ENCODE peak calls at places on chromosomes 5 and 9, in eight cellular contexts. F is neural progenitor cell, J is mammary epithelial cell, N is endothelial cell of umbilical vein, H is fibroblast of lung, C is hepatocyte, T is GM23248, L is K562. E is an unnamed sample.

GRCh38 chr5:4370218-4370617 is 769.9 kb upstream of the ADAMTS16 start:
- DNase-seq in J (peak; percentile 65), F (no peak), H (no peak), N (no peak), L (no peak), T (no peak), C (no peak), E (no peak)

GRCh38 chr9:132243156-132244074 is 81.6 kb downstream of the NTNG2 start:
- DNase-seq in H (no peak), C (no peak), F (no peak), T (peak; percentile 47), N (no peak), L (no peak), J (no peak), E (peak; percentile 40)

GRCh38 chr5:168334161-168335094 is 43.0 kb downstream of the WWC1 start:
- DNase-seq in F (peak; percentile 88), J (no peak), T (peak; percentile 41), L (no peak), N (no peak), H (peak; percentile 84), C (peak; percentile 73), E (peak; percentile 97)

GRCh38 chr5:179328291-179328690 is 17.0 kb downstream of the ADAMTS2 start:
- DNase-seq in J (no peak), T (no peak), F (no peak), N (no peak), C (no peak), L (no peak), H (no peak), E (no peak)

GRCh38 chr5:136528481-136528880 is 163.1 kb upstream of the TRPC7 start:
- DNase-seq in H (no peak), T (no peak), C (no peak), N (no peak), L (no peak), J (no peak), F (no peak), E (no peak)

GRCh38 chr5:14587143-14587542 is 5.6 kb downstream of the OTULINL start:
- DNase-seq in N (no peak), F (no peak), H (no peak), T (no peak), J (no peak), L (no peak), C (no peak), E (no peak)

GRCh38 chr9:92609142-92609500 is 60.8 kb downstream of the IPPK start:
- DNase-seq in J (no peak), N (no peak), L (no peak), T (peak; percentile 62), C (no peak), H (peak; percentile 39), F (peak; percentile 87), E (peak; percentile 24)

GRCh38 chr5:61471352-61471751 is 139.3 kb downstream of the ZSWIM6 start:
- DNase-seq in J (no peak), F (no peak), N (no peak), L (no peak), H (no peak), T (no peak), C (no peak), E (no peak)

GRCh38 chr5:98772415-98773213 is 849 bp upstream of the RGMB start:
- DNase-seq in L (no peak), N (peak; percentile 22), C (peak; percentile 78), F (peak; percentile 92), H (peak; percentile 89), T (peak; percentile 56), J (peak; percentile 90), E (peak; percentile 93)

GRCh38 chr9:29390859-29391258 is 1817.6 kb upstream of the C9orf72 start:
- DNase-seq in T (no peak), H (no peak), L (no peak), C (no peak), J (no peak), F (no peak), N (no peak), E (no peak)

GRCh38 chr9:90965141-90965910 is 163.7 kb downstream of the SYK start:
- DNase-seq in T (no peak), J (no peak), C (no peak), N (peak; percentile 2), F (no peak), L (no peak), H (no peak), E (peak; percentile 21)

GRCh38 chr9:76576344-76576743 is 117.4 kb downstream of the GCNT1 start:
- DNase-seq in H (peak; percentile 99), J (peak; percentile 66), F (no peak), L (no peak), C (peak; percentile 67), T (peak; percentile 85), N (no peak), E (no peak)

GRCh38 chr5:142981886-142982820 is 212.0 kb downstream of the ARHGAP26 start:
- DNase-seq in C (peak; percentile 63), T (peak; percentile 84), J (peak; percentile 94), H (peak; percentile 96), F (peak; percentile 69), L (no peak), N (peak; percentile 75), E (peak; percentile 49)

GRCh38 chr5:16879650-16880049 is 56.4 kb downstream of the MYO10 start:
- DNase-seq in T (no peak), J (no peak), C (no peak), F (no peak), L (no peak), H (no peak), N (no peak), E (no peak)

GRCh38 chr5:163712011-163712410 is 206.6 kb downstream of the MAT2B start:
- DNase-seq in T (no peak), C (no peak), J (no peak), F (no peak), H (peak; percentile 6), N (no peak), L (no peak), E (no peak)

GRCh38 chr5:10519729-10520128 is 44.1 kb upstream of the ANKRD33B start:
- DNase-seq in C (no peak), H (no peak), J (no peak), L (no peak), T (no peak), N (no peak), F (no peak), E (no peak)

GRCh38 chr9:114638441-114638840 is 19.2 kb downstream of the TEX53 start:
- DNase-seq in F (peak; percentile 33), H (no peak), J (no peak), N (no peak), L (no peak), T (no peak), C (no peak), E (no peak)

GRCh38 chr5:95620030-95620869 is at the start of gene GPR150:
- DNase-seq in N (peak; percentile 39), C (peak; percentile 77), T (peak; percentile 81), H (peak; percentile 50), L (no peak), J (peak; percentile 32), F (peak; percentile 76), E (peak; percentile 66)

GRCh38 chr5:127586371-127586770 is 62.5 kb upstream of the CTXN3 start:
- DNase-seq in C (peak; percentile 42), F (no peak), N (no peak), H (peak; percentile 30), L (no peak), J (no peak), T (no peak), E (no peak)
- H2AFZ ChIP-seq in C (no peak overlapping the region), F (peak overlapping the region; percentile 46), N (no peak overlapping the region), H (no peak overlapping the region), L (no peak overlapping the region), J (no peak overlapping the region), T (no peak overlapping the region), E (peak overlapping the region; percentile 48)

DNA sequence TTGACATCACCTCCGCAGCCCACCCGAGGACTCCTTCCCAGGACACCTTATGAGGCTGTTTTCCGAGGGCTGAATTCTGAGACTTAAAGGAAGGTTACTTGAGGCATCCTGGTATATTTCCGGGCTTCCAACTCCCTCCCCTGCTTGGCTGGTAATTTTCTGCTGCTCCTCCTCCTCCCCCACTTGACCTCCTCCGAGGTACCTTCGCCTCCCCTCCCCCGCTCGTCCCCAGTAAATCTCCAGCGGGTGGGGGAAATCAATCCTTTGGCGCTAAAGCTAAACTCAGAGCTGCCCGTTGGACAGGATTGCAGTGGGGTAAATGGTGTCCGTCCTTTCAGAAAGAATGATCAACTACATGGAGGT is 4.9 kb upstream of the ISL1 start:
- DNase-seq in C (peak; percentile 56), J (no peak), F (peak; percentile 58), N (no peak), L (no peak), T (no peak), H (no peak), E (peak; percentile 84)
- TF ChIP-seq EZH2 in C (peak; percentile 44), J (peak; percentile 57), F (peak; percentile 68), N (no peak), L (no peak), T (no peak), H (no peak), E (no peak)

DNA sequence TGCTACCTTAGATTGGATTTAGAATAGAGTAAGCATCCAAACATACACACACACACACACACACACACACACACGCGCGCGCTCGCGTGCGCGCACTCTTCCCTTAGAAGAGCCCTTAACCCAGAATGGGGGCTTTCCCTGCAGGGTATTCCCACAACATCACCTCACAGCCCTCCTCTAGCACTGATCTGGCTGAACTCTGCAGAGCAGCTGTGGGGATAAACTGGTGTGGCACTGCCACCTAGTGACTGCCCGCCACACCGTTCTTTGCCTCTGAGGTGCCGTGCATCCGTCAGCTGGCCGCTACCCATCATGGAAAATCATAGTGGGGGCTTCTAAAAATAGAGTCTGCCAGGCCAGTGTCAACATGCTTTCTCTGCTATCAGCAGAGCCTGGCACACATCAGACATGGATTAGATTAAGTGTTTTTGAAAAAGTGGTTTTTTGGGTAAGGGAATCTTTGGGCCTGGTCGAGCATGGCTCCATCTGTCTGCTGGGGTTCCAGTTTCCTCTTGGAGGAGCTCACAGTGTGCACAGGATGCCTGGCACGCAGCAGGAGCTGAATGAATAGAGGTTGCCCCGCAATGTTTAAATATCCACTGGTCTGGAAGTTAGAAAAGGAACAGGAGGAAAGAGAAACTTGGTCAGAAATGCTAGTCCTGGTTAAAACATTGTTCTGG is 88.1 kb downstream of the KCNN2 start:
- DNase-seq in L (peak; percentile 10), J (peak; percentile 29), H (peak; percentile 31), C (peak; percentile 87), F (peak; percentile 88), N (peak; percentile 63), T (peak; percentile 70), E (peak; percentile 82)
- H3K4me3 ChIP-seq in L (no peak overlapping the region), J (no peak overlapping the region), H (no peak overlapping the region), C (no peak overlapping the region), F (no peak overlapping the region), N (no peak overlapping the region), T (no peak overlapping the region), E (peak overlapping the region; percentile 31)

GRCh38 chr9:22650145-22650544 is 203.5 kb downstream of the DMRTA1 start:
- DNase-seq in F (no peak), L (no peak), J (no peak), N (no peak), T (no peak), C (no peak), H (no peak), E (no peak)

GRCh38 chr9:22643541-22643940 is 196.9 kb downstream of the DMRTA1 start:
- DNase-seq in T (peak; percentile 50), F (no peak), J (no peak), C (no peak), N (no peak), H (peak; percentile 12), L (no peak), E (no peak)

GRCh38 chr9:22649384-22649783 is 202.8 kb downstream of the DMRTA1 start:
- DNase-seq in H (peak; percentile 33), N (no peak), F (no peak), L (no peak), T (peak; percentile 68), C (no peak), J (no peak), E (no peak)

GRCh38 chr9:22645893-22646292 is 199.3 kb downstream of the DMRTA1 start:
- DNase-seq in N (no peak), C (no peak), H (peak; percentile 50), L (no peak), T (peak; percentile 86), F (no peak), J (peak; percentile 31), E (no peak)
- H2AFZ ChIP-seq in N (no peak overlapping the region), C (no peak overlapping the region), H (no peak overlapping the region), L (no peak overlapping the region), T (no peak overlapping the region), F (no peak overlapping the region), J (no peak overlapping the region), E (no peak overlapping the region)